ENCODE peak calls at places on chromosomes 4 and X, in seven cellular contexts. One of them, this sample, is unnamed.
A peak's percentile ranks its signal among the peaks of the same experiment; 100 is the strongest.

GRCh38 chr4:155001229-155001628 is 207.2 kb upstream of the NPY2R start:
- DNase-seq in HCT116: no peak
- DNase-seq in stomach: no peak
- DNase-seq in psoas muscle: no peak
- DNase-seq in dorsolateral prefrontal cortex: no peak
- DNase-seq in CD4-positive, alpha-beta T cell: no peak
- DNase-seq in H9: no peak
- DNase-seq in this sample: no peak

GRCh38 chr4:121786221-121786620 is 14.9 kb upstream of the EXOSC9 start:
- DNase-seq in HCT116: no peak
- DNase-seq in stomach: no peak
- DNase-seq in psoas muscle: no peak
- DNase-seq in dorsolateral prefrontal cortex: no peak
- DNase-seq in CD4-positive, alpha-beta T cell: no peak
- DNase-seq in H9: no peak
- DNase-seq in this sample: no peak

GRCh38 chr4:141802324-141802723 is 165.9 kb downstream of the IL15 start:
- DNase-seq in HCT116: no peak
- DNase-seq in stomach: no peak
- DNase-seq in psoas muscle: no peak
- DNase-seq in dorsolateral prefrontal cortex: no peak
- DNase-seq in CD4-positive, alpha-beta T cell: no peak
- DNase-seq in H9: no peak
- DNase-seq in this sample: no peak

GRCh38 chr4:10015140-10015753 is 6.0 kb downstream of the SLC2A9 start:
- DNase-seq in HCT116: peak; percentile 67
- DNase-seq in stomach: peak; percentile 64
- DNase-seq in psoas muscle: no peak
- DNase-seq in dorsolateral prefrontal cortex: no peak
- DNase-seq in CD4-positive, alpha-beta T cell: no peak
- DNase-seq in H9: peak; percentile 79
- DNase-seq in this sample: no peak

GRCh38 chr4:7295917-7296660 is 103.8 kb downstream of the SORCS2 start:
- DNase-seq in HCT116: peak; percentile 10
- DNase-seq in stomach: no peak
- DNase-seq in psoas muscle: peak; percentile 45
- DNase-seq in dorsolateral prefrontal cortex: peak; percentile 60
- DNase-seq in CD4-positive, alpha-beta T cell: no peak
- DNase-seq in H9: no peak
- DNase-seq in this sample: peak; percentile 24

GRCh38 chr4:83387922-83388676 is 53.5 kb upstream of the HPSE start:
- DNase-seq in HCT116: no peak
- DNase-seq in stomach: no peak
- DNase-seq in psoas muscle: no peak
- DNase-seq in dorsolateral prefrontal cortex: no peak
- DNase-seq in CD4-positive, alpha-beta T cell: no peak
- DNase-seq in H9: no peak
- DNase-seq in this sample: no peak

GRCh38 chr4:98446499-98447375 is 185.6 kb downstream of the RAP1GDS1 start:
- DNase-seq in HCT116: no peak
- DNase-seq in stomach: peak; percentile 32
- DNase-seq in psoas muscle: no peak
- DNase-seq in dorsolateral prefrontal cortex: no peak
- DNase-seq in CD4-positive, alpha-beta T cell: peak; percentile 52
- DNase-seq in H9: no peak
- DNase-seq in this sample: peak; percentile 66

GRCh38 chrX:104270212-104270611 is 15.5 kb upstream of the ESX1 start:
- DNase-seq in HCT116: no peak
- DNase-seq in stomach: no peak
- DNase-seq in psoas muscle: no peak
- DNase-seq in dorsolateral prefrontal cortex: no peak
- DNase-seq in CD4-positive, alpha-beta T cell: no peak
- DNase-seq in H9: no peak
- DNase-seq in this sample: no peak

GRCh38 chrX:29826651-29827206 is 388.6 kb upstream of the MAGEB2 start:
- DNase-seq in HCT116: no peak
- DNase-seq in stomach: no peak
- DNase-seq in psoas muscle: no peak
- DNase-seq in dorsolateral prefrontal cortex: no peak
- DNase-seq in CD4-positive, alpha-beta T cell: no peak
- DNase-seq in H9: no peak
- DNase-seq in this sample: no peak

GRCh38 chrX:39577976-39578962 is 519.5 kb downstream of the BCOR start:
- DNase-seq in HCT116: no peak
- DNase-seq in stomach: peak; percentile 26
- DNase-seq in psoas muscle: peak; percentile 20
- DNase-seq in dorsolateral prefrontal cortex: no peak
- DNase-seq in CD4-positive, alpha-beta T cell: peak; percentile 38
- DNase-seq in H9: no peak
- DNase-seq in this sample: no peak

GRCh38 chrX:44908198-44908597 is 35.2 kb downstream of the KDM6A start:
- DNase-seq in HCT116: no peak
- DNase-seq in stomach: no peak
- DNase-seq in psoas muscle: no peak
- DNase-seq in dorsolateral prefrontal cortex: no peak
- DNase-seq in CD4-positive, alpha-beta T cell: no peak
- DNase-seq in H9: no peak
- DNase-seq in this sample: no peak

GRCh38 chrX:154317391-154318000 is 21.9 kb downstream of the TKTL1 start:
- DNase-seq in HCT116: no peak
- DNase-seq in stomach: no peak
- DNase-seq in psoas muscle: no peak
- DNase-seq in dorsolateral prefrontal cortex: no peak
- DNase-seq in CD4-positive, alpha-beta T cell: no peak
- DNase-seq in H9: peak; percentile 56
- DNase-seq in this sample: peak; percentile 4

GRCh38 chr4:71212216-71212615 is 126.6 kb upstream of the SLC4A4 start:
- DNase-seq in HCT116: no peak
- DNase-seq in stomach: no peak
- DNase-seq in psoas muscle: no peak
- DNase-seq in dorsolateral prefrontal cortex: no peak
- DNase-seq in CD4-positive, alpha-beta T cell: no peak
- DNase-seq in H9: no peak
- DNase-seq in this sample: no peak

GRCh38 chrX:39688576-39689373 is 409.0 kb downstream of the BCOR start:
- DNase-seq in HCT116: no peak
- DNase-seq in stomach: peak; percentile 75
- DNase-seq in psoas muscle: peak; percentile 66
- DNase-seq in dorsolateral prefrontal cortex: peak; percentile 52
- DNase-seq in CD4-positive, alpha-beta T cell: peak; percentile 32
- DNase-seq in H9: peak; percentile 75
- DNase-seq in this sample: peak; percentile 35

GRCh38 chr4:47031011-47031678 is at the start of gene GABRB1:
- DNase-seq in HCT116: no peak
- DNase-seq in stomach: peak; percentile 70
- DNase-seq in psoas muscle: peak; percentile 22
- DNase-seq in dorsolateral prefrontal cortex: peak; percentile 79
- DNase-seq in CD4-positive, alpha-beta T cell: no peak
- DNase-seq in H9: peak; percentile 74
- DNase-seq in this sample: peak; percentile 36

GRCh38 chr4:102663073-102663472 is 97.7 kb downstream of the MANBA start:
- DNase-seq in HCT116: no peak
- DNase-seq in stomach: no peak
- DNase-seq in psoas muscle: no peak
- DNase-seq in dorsolateral prefrontal cortex: no peak
- DNase-seq in CD4-positive, alpha-beta T cell: no peak
- DNase-seq in H9: no peak
- DNase-seq in this sample: peak; percentile 69

GRCh38 chr4:165426769-165427168 is 48.0 kb downstream of the CPE start:
- DNase-seq in HCT116: no peak
- DNase-seq in stomach: no peak
- DNase-seq in psoas muscle: no peak
- DNase-seq in dorsolateral prefrontal cortex: no peak
- DNase-seq in CD4-positive, alpha-beta T cell: no peak
- DNase-seq in H9: no peak
- DNase-seq in this sample: no peak

GRCh38 chrX:54066841-54067240 is 22.6 kb upstream of the PHF8 start:
- DNase-seq in HCT116: no peak
- DNase-seq in stomach: no peak
- DNase-seq in psoas muscle: no peak
- DNase-seq in dorsolateral prefrontal cortex: no peak
- DNase-seq in CD4-positive, alpha-beta T cell: no peak
- DNase-seq in H9: no peak
- DNase-seq in this sample: no peak

GRCh38 chr4:25513814-25514213 is 136.8 kb downstream of the ANAPC4 start:
- DNase-seq in HCT116: no peak
- DNase-seq in stomach: no peak
- DNase-seq in psoas muscle: no peak
- DNase-seq in dorsolateral prefrontal cortex: no peak
- DNase-seq in CD4-positive, alpha-beta T cell: no peak
- DNase-seq in H9: no peak
- DNase-seq in this sample: no peak

GRCh38 chr4:168480991-168481588 is 798 bp upstream of the DDX60L start:
- DNase-seq in HCT116: peak; percentile 70
- DNase-seq in stomach: no peak
- DNase-seq in psoas muscle: no peak
- DNase-seq in dorsolateral prefrontal cortex: no peak
- DNase-seq in CD4-positive, alpha-beta T cell: peak; percentile 41
- DNase-seq in H9: no peak
- DNase-seq in this sample: peak; percentile 75

GRCh38 chr4:96894621-96895020 is 1054.7 kb downstream of the PDHA2 start:
- DNase-seq in HCT116: no peak
- DNase-seq in stomach: no peak
- DNase-seq in psoas muscle: no peak
- DNase-seq in dorsolateral prefrontal cortex: no peak
- DNase-seq in CD4-positive, alpha-beta T cell: no peak
- DNase-seq in H9: no peak
- DNase-seq in this sample: no peak

GRCh38 chr4:6336166-6336565 is 66.5 kb downstream of the WFS1 start:
- DNase-seq in HCT116: no peak
- DNase-seq in stomach: no peak
- DNase-seq in psoas muscle: no peak
- DNase-seq in dorsolateral prefrontal cortex: no peak
- DNase-seq in CD4-positive, alpha-beta T cell: no peak
- DNase-seq in H9: no peak
- DNase-seq in this sample: no peak

GRCh38 chrX:150954951-150955350 is 28.2 kb upstream of the HMGB3 start:
- DNase-seq in HCT116: no peak
- DNase-seq in stomach: no peak
- DNase-seq in psoas muscle: no peak
- DNase-seq in dorsolateral prefrontal cortex: no peak
- DNase-seq in CD4-positive, alpha-beta T cell: no peak
- DNase-seq in H9: no peak
- DNase-seq in this sample: no peak

GRCh38 chrX:49972313-49972712 is 49.9 kb downstream of the CLCN5 start:
- DNase-seq in HCT116: no peak
- DNase-seq in stomach: no peak
- DNase-seq in psoas muscle: no peak
- DNase-seq in dorsolateral prefrontal cortex: no peak
- DNase-seq in CD4-positive, alpha-beta T cell: no peak
- DNase-seq in H9: no peak
- DNase-seq in this sample: no peak

GRCh38 chr4:105978684-105979296 is 83.5 kb downstream of the NPNT start:
- DNase-seq in HCT116: no peak
- DNase-seq in stomach: no peak
- DNase-seq in psoas muscle: peak; percentile 26
- DNase-seq in dorsolateral prefrontal cortex: no peak
- DNase-seq in CD4-positive, alpha-beta T cell: no peak
- DNase-seq in H9: no peak
- DNase-seq in this sample: no peak

GRCh38 chrX:17000751-17001150 is 54.3 kb downstream of the REPS2 start:
- DNase-seq in HCT116: no peak
- DNase-seq in stomach: no peak
- DNase-seq in psoas muscle: no peak
- DNase-seq in dorsolateral prefrontal cortex: no peak
- DNase-seq in CD4-positive, alpha-beta T cell: no peak
- DNase-seq in H9: no peak
- DNase-seq in this sample: no peak
- TF ChIP-seq CTCF in HCT116: no peak
- TF ChIP-seq CTCF in stomach: no peak
- TF ChIP-seq CTCF in psoas muscle: no peak
- TF ChIP-seq CTCF in dorsolateral prefrontal cortex: no peak
- TF ChIP-seq CTCF in CD4-positive, alpha-beta T cell: no peak
- TF ChIP-seq CTCF in H9: no peak
- TF ChIP-seq CTCF in this sample: no peak

GRCh38 chrX:26008691-26009090 is 129.5 kb upstream of the MAGEB18 start:
- DNase-seq in HCT116: no peak
- DNase-seq in stomach: no peak
- DNase-seq in psoas muscle: no peak
- DNase-seq in dorsolateral prefrontal cortex: no peak
- DNase-seq in CD4-positive, alpha-beta T cell: no peak
- DNase-seq in H9: no peak
- DNase-seq in this sample: no peak
- H3K27ac ChIP-seq in HCT116: no peak overlapping the region
- H3K27ac ChIP-seq in stomach: no peak overlapping the region
- H3K27ac ChIP-seq in psoas muscle: no peak overlapping the region
- H3K27ac ChIP-seq in dorsolateral prefrontal cortex: no peak overlapping the region
- H3K27ac ChIP-seq in CD4-positive, alpha-beta T cell: no peak overlapping the region
- H3K27ac ChIP-seq in H9: no peak overlapping the region
- H3K27ac ChIP-seq in this sample: no peak overlapping the region

GRCh38 chrX:72299891-72300630 is 5.7 kb downstream of the CITED1 start:
- DNase-seq in HCT116: no peak
- DNase-seq in stomach: no peak
- DNase-seq in psoas muscle: no peak
- DNase-seq in dorsolateral prefrontal cortex: no peak
- DNase-seq in CD4-positive, alpha-beta T cell: no peak
- DNase-seq in H9: no peak
- DNase-seq in this sample: no peak
- TF ChIP-seq CTCF in HCT116: no peak
- TF ChIP-seq CTCF in stomach: no peak
- TF ChIP-seq CTCF in psoas muscle: no peak
- TF ChIP-seq CTCF in dorsolateral prefrontal cortex: peak; percentile 13
- TF ChIP-seq CTCF in CD4-positive, alpha-beta T cell: no peak
- TF ChIP-seq CTCF in H9: no peak
- TF ChIP-seq CTCF in this sample: no peak

GRCh38 chr4:186158021-186158859 is 33.1 kb upstream of the CYP4V2 start:
- DNase-seq in HCT116: no peak
- DNase-seq in stomach: no peak
- DNase-seq in psoas muscle: no peak
- DNase-seq in dorsolateral prefrontal cortex: no peak
- DNase-seq in CD4-positive, alpha-beta T cell: no peak
- DNase-seq in H9: no peak
- DNase-seq in this sample: no peak

GRCh38 chr4:186161138-186161537 is 30.2 kb upstream of the CYP4V2 start:
- DNase-seq in HCT116: no peak
- DNase-seq in stomach: no peak
- DNase-seq in psoas muscle: no peak
- DNase-seq in dorsolateral prefrontal cortex: no peak
- DNase-seq in CD4-positive, alpha-beta T cell: no peak
- DNase-seq in H9: no peak
- DNase-seq in this sample: no peak

GRCh38 chr4:186159613-186160012 is 31.8 kb upstream of the CYP4V2 start:
- DNase-seq in HCT116: no peak
- DNase-seq in stomach: no peak
- DNase-seq in psoas muscle: no peak
- DNase-seq in dorsolateral prefrontal cortex: no peak
- DNase-seq in CD4-positive, alpha-beta T cell: no peak
- DNase-seq in H9: no peak
- DNase-seq in this sample: no peak

DNA sequence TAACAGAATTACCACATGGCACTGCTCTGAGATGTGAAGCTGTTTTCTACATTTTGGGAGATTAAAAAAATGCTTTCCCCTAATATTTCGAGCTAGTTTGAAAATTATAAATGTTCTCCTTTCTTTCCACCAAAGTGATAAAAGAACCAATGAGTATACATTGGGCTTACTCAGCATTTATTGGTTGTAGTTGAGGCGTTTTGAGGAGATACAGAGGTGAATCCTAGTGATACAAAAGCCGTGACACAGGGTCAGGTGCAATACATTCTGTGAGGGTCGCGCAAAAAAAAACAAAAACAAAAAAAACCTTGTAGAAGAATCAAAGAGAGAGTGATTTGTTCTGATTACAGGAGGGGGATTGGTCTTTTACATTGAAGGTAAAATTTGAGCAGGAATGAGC is 32.4 kb upstream of the CYP4V2 start:
- DNase-seq in HCT116: no peak
- DNase-seq in stomach: no peak
- DNase-seq in psoas muscle: no peak
- DNase-seq in dorsolateral prefrontal cortex: no peak
- DNase-seq in CD4-positive, alpha-beta T cell: no peak
- DNase-seq in H9: no peak
- DNase-seq in this sample: no peak
- H3K27ac ChIP-seq in HCT116: no peak overlapping the region
- H3K27ac ChIP-seq in stomach: no peak overlapping the region
- H3K27ac ChIP-seq in psoas muscle: no peak overlapping the region
- H3K27ac ChIP-seq in dorsolateral prefrontal cortex: no peak overlapping the region
- H3K27ac ChIP-seq in CD4-positive, alpha-beta T cell: no peak overlapping the region
- H3K27ac ChIP-seq in H9: no peak overlapping the region
- H3K27ac ChIP-seq in this sample: no peak overlapping the region

This sample was measured in RWPE1.